ENCODE peak calls at places on chromosomes 12 and 14, in five cellular contexts. C, O, B, V and M are unnamed samples.

GRCh38 chr14:96122496-96122895 is 82.1 kb upstream of the BDKRB2 start:
- DNase-seq in C (no peak), O (no peak), B (no peak), V (peak), M (no peak)

GRCh38 chr14:20631821-20632389 is 9.6 kb downstream of the OR6S1 start:
- DNase-seq in C (no peak), O (peak), B (no peak), V (peak), M (peak)

GRCh38 chr12:19775241-19775640 is 335.9 kb downstream of the AEBP2 start:
- DNase-seq in C (no peak), O (no peak), B (no peak), V (no peak), M (no peak)

GRCh38 chr12:49342914-49343731 is 3.6 kb upstream of the DNAJC22 start:
- DNase-seq in C (no peak), O (no peak), B (peak), V (no peak), M (no peak)

GRCh38 chr14:63616015-63616414 is 25.7 kb downstream of the WDR89 start:
- DNase-seq in C (no peak), O (no peak), B (no peak), V (no peak), M (no peak)

GRCh38 chr12:100141998-100142850 is 450 bp downstream of the BLTP3B start:
- DNase-seq in C (no peak), O (peak), B (peak), V (no peak), M (no peak)

GRCh38 chr12:25293596-25293995 is 42.9 kb upstream of the KRAS start:
- DNase-seq in C (no peak), O (no peak), B (no peak), V (no peak), M (no peak)

GRCh38 chr12:3204143-3204542 is 127.0 kb downstream of the TSPAN9 start:
- DNase-seq in C (peak), O (no peak), B (no peak), V (no peak), M (no peak)

GRCh38 chr14:50003213-50004021 is 110.5 kb downstream of the ARF6 start:
- DNase-seq in C (peak), O (no peak), B (peak), V (peak), M (peak)

GRCh38 chr14:37090026-37090425 is 82.4 kb downstream of the SLC25A21 start:
- DNase-seq in C (no peak), O (no peak), B (no peak), V (no peak), M (no peak)

GRCh38 chr12:120625557-120626419 is 14.6 kb upstream of the CABP1 start:
- DNase-seq in C (peak), O (no peak), B (no peak), V (no peak), M (no peak)

GRCh38 chr12:70660620-70661219 is 23.5 kb upstream of the PTPRB start:
- DNase-seq in C (peak), O (no peak), B (no peak), V (peak), M (no peak)

GRCh38 chr12:48580831-48581230 is 11.0 kb upstream of the LALBA start:
- DNase-seq in C (no peak), O (no peak), B (no peak), V (no peak), M (no peak)

GRCh38 chr12:2615665-2616387 is 178.9 kb upstream of the FKBP4 start:
- DNase-seq in C (no peak), O (no peak), B (no peak), V (peak), M (no peak)

GRCh38 chr12:94207467-94208432 is 59.4 kb downstream of the PLXNC1 start:
- DNase-seq in C (no peak), O (peak), B (no peak), V (peak), M (no peak)

GRCh38 chr12:93785262-93786010 is 108.3 kb downstream of the CRADD start:
- DNase-seq in C (peak), O (no peak), B (no peak), V (peak), M (no peak)

GRCh38 chr12:57134949-57135348 is 6.7 kb downstream of the LRP1 start:
- DNase-seq in C (no peak), O (no peak), B (no peak), V (no peak), M (no peak)

GRCh38 chr12:106113042-106113441 is 25.7 kb downstream of the NUAK1 start:
- DNase-seq in C (peak), O (no peak), B (no peak), V (peak), M (no peak)

GRCh38 chr14:55625481-55625880 is 45.5 kb downstream of the KTN1 start:
- DNase-seq in C (no peak), O (no peak), B (no peak), V (no peak), M (no peak)

GRCh38 chr14:103562135-103562384 is 397 bp downstream of the BAG5 start:
- DNase-seq in C (no peak), O (no peak), B (no peak), V (no peak), M (no peak)

GRCh38 chr12:6914246-6914947 is at the start of gene ENO2:
- DNase-seq in C (no peak), O (no peak), B (peak), V (peak), M (no peak)

GRCh38 chr12:79901506-79901905 is 33.4 kb downstream of the PPP1R12A start:
- DNase-seq in C (no peak), O (no peak), B (no peak), V (no peak), M (no peak)

GRCh38 chr14:69525896-69526295 is 41.4 kb downstream of the PLEKHD1 start:
- DNase-seq in C (no peak), O (no peak), B (no peak), V (no peak), M (no peak)

DNA sequence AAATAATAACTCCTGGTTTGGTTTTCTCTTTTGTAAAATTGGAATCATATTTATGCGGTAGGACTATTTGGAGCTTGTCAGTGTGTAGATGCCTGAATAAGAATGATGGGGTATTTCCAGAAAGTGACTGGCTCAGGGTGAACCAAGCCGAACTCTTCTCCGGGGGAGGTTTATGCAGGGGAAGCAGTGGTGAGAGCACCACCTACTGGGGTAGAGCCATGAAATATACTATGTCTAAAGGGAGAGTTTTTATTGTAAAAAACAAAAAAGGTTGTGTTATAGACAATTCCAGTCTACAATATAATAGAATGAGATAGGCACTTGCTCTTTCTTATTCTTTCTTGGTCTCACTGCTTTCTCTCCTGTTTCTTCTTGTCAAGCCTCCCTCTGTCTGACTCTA is 222.9 kb upstream of the SLC16A7 start:
- DNase-seq in C (peak), O (no peak), B (no peak), V (peak), M (no peak)
- TF ChIP-seq CTCF in C (peak), O (peak), B (peak), V (peak), M (no peak)

DNA sequence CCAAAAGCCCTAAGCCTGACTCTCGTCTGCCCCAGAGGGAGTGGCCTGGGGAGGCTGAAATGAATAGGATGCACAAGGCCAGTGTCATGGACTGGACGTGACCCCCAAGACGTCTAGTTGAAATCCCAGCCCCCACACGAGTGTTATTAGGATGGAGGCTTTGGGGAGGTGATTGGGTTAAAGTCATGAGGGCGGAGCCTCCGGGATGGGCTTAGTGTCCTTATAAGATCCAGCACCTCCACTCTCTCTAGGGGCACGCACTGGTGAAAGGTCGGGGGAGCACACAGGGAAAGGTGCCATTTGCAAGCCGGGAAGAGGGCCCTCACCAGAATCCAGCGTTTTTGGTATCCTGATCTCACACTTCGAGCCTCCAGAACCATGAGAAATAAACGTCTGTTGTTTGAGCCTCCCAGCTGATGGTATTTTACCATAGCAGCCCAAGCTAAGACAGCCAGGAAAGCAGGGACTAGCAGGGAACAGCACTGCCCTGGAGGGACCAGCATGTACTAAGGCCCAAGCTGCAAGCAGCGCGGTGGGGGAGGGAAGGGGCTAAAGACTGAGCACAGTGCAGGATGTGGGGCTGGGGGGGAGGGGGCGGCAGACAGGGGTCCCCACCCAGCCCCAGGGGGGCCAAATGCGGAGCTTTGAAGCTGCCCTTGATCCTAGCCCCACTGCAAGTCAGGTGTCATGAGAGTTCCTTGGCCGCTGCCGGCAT is 78.3 kb upstream of the NCOR2 start:
- DNase-seq in C (no peak), O (no peak), B (no peak), V (no peak), M (no peak)
- TF ChIP-seq CTCF in C (no peak), O (no peak), B (no peak), V (no peak), M (no peak)

GRCh38 chr14:92502541-92503286 is 10.9 kb upstream of the RIN3 start:
- DNase-seq in C (no peak), O (no peak), B (no peak), V (no peak), M (no peak)

GRCh38 chr14:92501891-92502351 is 11.7 kb upstream of the RIN3 start:
- DNase-seq in C (no peak), O (no peak), B (no peak), V (peak), M (peak)

GRCh38 chr14:92506230-92506629 is 7.4 kb upstream of the RIN3 start:
- DNase-seq in C (no peak), O (no peak), B (no peak), V (no peak), M (no peak)

GRCh38 chr14:92505826-92506225 is 7.8 kb upstream of the RIN3 start:
- DNase-seq in C (no peak), O (no peak), B (no peak), V (no peak), M (no peak)

DNA sequence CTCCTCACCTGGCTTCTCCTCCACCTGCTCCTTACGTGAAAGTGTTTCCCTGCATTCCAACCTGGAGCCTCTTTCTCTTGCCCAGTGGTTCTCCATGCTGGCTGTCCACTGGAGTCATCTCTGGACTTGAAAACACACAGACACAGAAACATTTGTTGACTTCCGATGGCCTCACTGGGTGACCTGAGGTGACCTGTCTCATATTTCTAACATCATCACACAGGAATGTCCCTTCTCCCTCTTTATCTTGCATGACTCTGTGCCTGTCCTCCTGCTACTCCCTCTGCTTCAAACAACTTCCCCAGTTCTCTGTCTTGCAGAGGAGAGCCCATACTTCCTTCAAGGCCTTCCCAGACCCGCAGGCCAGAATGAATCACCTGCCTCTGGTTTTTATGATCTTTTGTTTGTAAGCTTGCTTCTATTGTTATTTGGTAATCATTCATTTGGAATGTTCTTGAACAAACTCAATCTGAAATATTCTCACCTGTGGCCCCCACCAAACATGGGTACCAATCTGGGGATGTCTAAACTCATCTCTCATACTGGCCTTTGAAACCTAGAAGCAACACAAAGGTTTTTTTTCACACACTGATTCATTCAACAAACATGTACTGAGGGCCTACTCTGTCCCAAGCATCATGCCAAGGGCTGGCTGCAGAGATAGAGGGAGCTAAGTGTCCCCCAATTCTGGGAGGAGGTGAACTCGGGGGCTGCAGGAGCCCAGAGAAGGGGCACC is 9.7 kb upstream of the RIN3 start:
- DNase-seq in C (peak), O (peak), B (no peak), V (peak), M (peak)
- TF ChIP-seq CTCF in C (no peak), O (no peak), B (no peak), V (no peak), M (no peak)

GRCh38 chr12:117842630-117843029 is 126.2 kb downstream of the KSR2 start:
- DNase-seq in C (no peak), O (no peak), B (no peak), V (no peak), M (no peak)
- TF ChIP-seq CTCF in C (no peak), O (no peak), B (no peak), V (no peak), M (no peak)